ENCODE peak calls at places on chromosomes 4 and X, in four cellular contexts. One of them, this sample, is unnamed. For H3K4me1, the result is how much of the 10 kb centered on the place peaks cover.

GRCh38 chr4:2535386-2536192 is 858 bp upstream of the FAM193A start:
- DNase-seq in GM23248: peak
- DNase-seq in OCI-LY7: peak
- DNase-seq in hepatocyte: peak
- DNase-seq in this sample: peak

GRCh38 chrX:119692241-119693031 is 532 bp downstream of the SEPTIN6 start:
- DNase-seq in GM23248: peak
- DNase-seq in OCI-LY7: peak
- DNase-seq in hepatocyte: peak
- DNase-seq in this sample: no peak

GRCh38 chrX:115533485-115533884 is 27.5 kb upstream of the PLS3 start:
- DNase-seq in GM23248: peak
- DNase-seq in OCI-LY7: no peak
- DNase-seq in hepatocyte: peak
- DNase-seq in this sample: no peak

GRCh38 chr4:7206385-7206784 is 14.0 kb downstream of the SORCS2 start:
- DNase-seq in GM23248: peak
- DNase-seq in OCI-LY7: no peak
- DNase-seq in hepatocyte: no peak
- DNase-seq in this sample: no peak

GRCh38 chrX:85517994-85518718 is 138.7 kb upstream of the POF1B start:
- DNase-seq in GM23248: no peak
- DNase-seq in OCI-LY7: no peak
- DNase-seq in hepatocyte: no peak
- DNase-seq in this sample: no peak

GRCh38 chr4:38177035-38177791 is 217.0 kb downstream of the PTTG2 start:
- DNase-seq in GM23248: peak
- DNase-seq in OCI-LY7: no peak
- DNase-seq in hepatocyte: no peak
- DNase-seq in this sample: no peak

GRCh38 chr4:2714071-2714770 is 41.9 kb downstream of the TNIP2 start:
- DNase-seq in GM23248: peak
- DNase-seq in OCI-LY7: no peak
- DNase-seq in hepatocyte: no peak
- DNase-seq in this sample: no peak

GRCh38 chr4:3420956-3421355 is 20.8 kb upstream of the HGFAC start:
- DNase-seq in GM23248: no peak
- DNase-seq in OCI-LY7: no peak
- DNase-seq in hepatocyte: no peak
- DNase-seq in this sample: no peak

GRCh38 chr4:56762484-56763250 is 58.8 kb downstream of the SPINK2 start:
- DNase-seq in GM23248: no peak
- DNase-seq in OCI-LY7: no peak
- DNase-seq in hepatocyte: no peak
- DNase-seq in this sample: no peak

GRCh38 chr4:77893451-77893850 is 30.8 kb downstream of the MRPL1 start:
- DNase-seq in GM23248: no peak
- DNase-seq in OCI-LY7: peak
- DNase-seq in hepatocyte: no peak
- DNase-seq in this sample: no peak

GRCh38 chrX:134480061-134480460 is 20.1 kb downstream of the HPRT1 start:
- DNase-seq in GM23248: peak
- DNase-seq in OCI-LY7: no peak
- DNase-seq in hepatocyte: no peak
- DNase-seq in this sample: no peak

GRCh38 chrX:16585486-16586370 is 64.2 kb upstream of the S100G start:
- DNase-seq in GM23248: no peak
- DNase-seq in OCI-LY7: no peak
- DNase-seq in hepatocyte: no peak
- DNase-seq in this sample: no peak

GRCh38 chr4:187283306-187283705 is 559.6 kb upstream of the FAT1 start:
- DNase-seq in GM23248: peak
- DNase-seq in OCI-LY7: no peak
- DNase-seq in hepatocyte: no peak
- DNase-seq in this sample: no peak

GRCh38 chr4:108010167-108010566 is 20.5 kb downstream of the HADH start:
- DNase-seq in GM23248: peak
- DNase-seq in OCI-LY7: no peak
- DNase-seq in hepatocyte: no peak
- DNase-seq in this sample: no peak

GRCh38 chrX:107272431-107272921 is 66.1 kb downstream of the DNAAF6 start:
- DNase-seq in GM23248: no peak
- DNase-seq in OCI-LY7: no peak
- DNase-seq in hepatocyte: peak
- DNase-seq in this sample: peak

GRCh38 chr4:121380448-121381147 is at the start of gene QRFPR:
- DNase-seq in GM23248: peak
- DNase-seq in OCI-LY7: no peak
- DNase-seq in hepatocyte: peak
- DNase-seq in this sample: peak

GRCh38 chr4:152516156-152516555 is 19.7 kb downstream of the FBXW7 start:
- DNase-seq in GM23248: peak
- DNase-seq in OCI-LY7: no peak
- DNase-seq in hepatocyte: no peak
- DNase-seq in this sample: peak

GRCh38 chrX:86051741-86052140 is 4.4 kb upstream of the CHM start:
- DNase-seq in GM23248: no peak
- DNase-seq in OCI-LY7: no peak
- DNase-seq in hepatocyte: no peak
- DNase-seq in this sample: no peak

GRCh38 chr4:79827283-79827682 is 245.7 kb downstream of the ANTXR2 start:
- DNase-seq in GM23248: no peak
- DNase-seq in OCI-LY7: no peak
- DNase-seq in hepatocyte: no peak
- DNase-seq in this sample: no peak

GRCh38 chr4:150332086-150332485 is 249.9 kb upstream of the MAB21L2 start:
- DNase-seq in GM23248: no peak
- DNase-seq in OCI-LY7: no peak
- DNase-seq in hepatocyte: no peak
- DNase-seq in this sample: no peak

DNA sequence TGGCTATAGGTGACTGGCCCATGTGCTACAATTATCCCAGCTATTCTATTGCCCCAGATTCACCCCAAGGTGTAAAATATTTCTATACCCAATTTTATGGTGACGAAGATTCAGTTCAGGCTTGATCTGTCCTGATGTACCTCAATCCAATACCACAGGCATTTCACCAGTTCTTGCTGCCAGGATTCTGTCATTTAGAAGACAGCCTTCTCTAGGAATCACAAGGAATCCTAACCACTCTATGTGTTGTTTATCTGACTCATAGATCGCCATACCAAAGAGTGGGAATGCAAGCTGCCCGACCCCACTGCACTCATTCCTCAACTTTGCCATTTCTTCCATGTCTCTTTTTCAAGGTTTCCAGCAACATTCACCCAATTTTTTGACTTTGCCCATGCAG is 355.0 kb upstream of the EMCN start:
- DNase-seq in GM23248: no peak
- DNase-seq in OCI-LY7: no peak
- DNase-seq in hepatocyte: no peak
- DNase-seq in this sample: no peak
- TF ChIP-seq EZH2phosphoT487 in GM23248: no peak
- TF ChIP-seq EZH2phosphoT487 in OCI-LY7: no peak
- TF ChIP-seq EZH2phosphoT487 in hepatocyte: no peak
- TF ChIP-seq EZH2phosphoT487 in this sample: no peak

GRCh38 chr4:30837131-30837539 is 117.0 kb downstream of the PCDH7 start:
- DNase-seq in GM23248: no peak
- DNase-seq in OCI-LY7: no peak
- DNase-seq in hepatocyte: peak
- DNase-seq in this sample: peak
- H3K4me1 ChIP-seq in GM23248: under half
- H3K4me1 ChIP-seq in OCI-LY7: under half
- H3K4me1 ChIP-seq in hepatocyte: under half
- H3K4me1 ChIP-seq in this sample: under half

GRCh38 chrX:38881727-38882126 is 80.5 kb downstream of the MID1IP1 start:
- DNase-seq in GM23248: no peak
- DNase-seq in OCI-LY7: peak
- DNase-seq in hepatocyte: no peak
- DNase-seq in this sample: no peak

GRCh38 chrX:38881066-38881465 is 79.8 kb downstream of the MID1IP1 start:
- DNase-seq in GM23248: no peak
- DNase-seq in OCI-LY7: no peak
- DNase-seq in hepatocyte: no peak
- DNase-seq in this sample: no peak

GRCh38 chrX:38886112-38886511 is 84.9 kb downstream of the MID1IP1 start:
- DNase-seq in GM23248: no peak
- DNase-seq in OCI-LY7: no peak
- DNase-seq in hepatocyte: no peak
- DNase-seq in this sample: no peak

GRCh38 chrX:38880460-38880859 is 79.2 kb downstream of the MID1IP1 start:
- DNase-seq in GM23248: peak
- DNase-seq in OCI-LY7: peak
- DNase-seq in hepatocyte: peak
- DNase-seq in this sample: no peak

GRCh38 chrX:38882894-38883620 is 81.8 kb downstream of the MID1IP1 start:
- DNase-seq in GM23248: peak
- DNase-seq in OCI-LY7: peak
- DNase-seq in hepatocyte: no peak
- DNase-seq in this sample: no peak
- TF ChIP-seq EZH2phosphoT487 in GM23248: no peak
- TF ChIP-seq EZH2phosphoT487 in OCI-LY7: no peak
- TF ChIP-seq EZH2phosphoT487 in hepatocyte: no peak
- TF ChIP-seq EZH2phosphoT487 in this sample: no peak

GRCh38 chr4:89575840-89576239 is 261.1 kb downstream of the SNCA start:
- DNase-seq in GM23248: no peak
- DNase-seq in OCI-LY7: no peak
- DNase-seq in hepatocyte: no peak
- DNase-seq in this sample: no peak

GRCh38 chr4:89583106-89583505 is 253.9 kb downstream of the SNCA start:
- DNase-seq in GM23248: no peak
- DNase-seq in OCI-LY7: no peak
- DNase-seq in hepatocyte: no peak
- DNase-seq in this sample: no peak

GRCh38 chr4:89579776-89580175 is 257.2 kb downstream of the SNCA start:
- DNase-seq in GM23248: no peak
- DNase-seq in OCI-LY7: no peak
- DNase-seq in hepatocyte: peak
- DNase-seq in this sample: no peak
- H3K4me1 ChIP-seq in GM23248: under half
- H3K4me1 ChIP-seq in OCI-LY7: under half
- H3K4me1 ChIP-seq in hepatocyte: under half
- H3K4me1 ChIP-seq in this sample: under half

DNA sequence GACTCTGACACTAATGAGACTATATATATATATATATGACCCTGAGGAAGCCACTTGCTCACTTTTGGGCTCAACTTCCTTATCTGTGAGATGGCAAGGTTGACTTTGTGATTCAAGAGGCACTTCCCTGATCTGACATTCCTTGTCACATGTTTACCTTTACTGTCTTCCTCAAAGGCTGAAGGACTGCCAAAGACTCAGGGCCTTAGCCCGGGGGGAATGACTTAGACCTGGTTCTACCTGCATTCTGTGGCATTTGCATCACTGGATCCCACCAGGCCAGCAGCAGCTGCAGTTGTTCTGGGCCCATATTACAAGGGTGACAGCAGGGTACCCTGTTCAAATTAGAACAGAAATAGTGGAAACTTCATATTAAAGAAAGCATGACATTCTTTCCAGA is 3.1 kb upstream of the HS6ST2 start:
- DNase-seq in GM23248: no peak
- DNase-seq in OCI-LY7: no peak
- DNase-seq in hepatocyte: no peak
- DNase-seq in this sample: no peak
- TF ChIP-seq EZH2phosphoT487 in GM23248: no peak
- TF ChIP-seq EZH2phosphoT487 in OCI-LY7: no peak
- TF ChIP-seq EZH2phosphoT487 in hepatocyte: no peak
- TF ChIP-seq EZH2phosphoT487 in this sample: no peak

This sample was measured in GM23338.